ENCODE peak calls at places on chromosomes 12 and 14, in five cellular contexts. I is activated CD4-positive, CD25-positive, alpha-beta regulatory T cell; Q is brain microvascular endothelial cell; A is CD8-positive, alpha-beta T cell; R is activated CD8-positive, alpha-beta memory T cell treated with anti-CD3 and anti-CD28 coated beads for 48 hours. U is an unnamed sample.

GRCh38 chr14:91892918-91893527 is 25.7 kb upstream of the TC2N start:
- DNase-seq in I (no peak), Q (no peak), A (no peak), R (no peak), U (no peak)

GRCh38 chr12:2531371-2531770 is 263.4 kb upstream of the FKBP4 start:
- DNase-seq in I (no peak), Q (no peak), A (no peak), R (no peak), U (no peak)

GRCh38 chr14:91029451-91030217 is 30.8 kb downstream of the RPS6KA5 start:
- DNase-seq in I (no peak), Q (no peak), A (no peak), R (no peak), U (no peak)

GRCh38 chr12:106774808-106775524 is 484 bp downstream of the RIC8B start:
- DNase-seq in I (no peak), Q (no peak), A (peak), R (no peak), U (no peak)

GRCh38 chr12:5051334-5051733 is 7.7 kb downstream of the KCNA5 start:
- DNase-seq in I (no peak), Q (no peak), A (no peak), R (no peak), U (no peak)

GRCh38 chr14:96424104-96424989 is 32.4 kb downstream of the AK7 start:
- DNase-seq in I (no peak), Q (peak), A (peak), R (peak), U (peak)

GRCh38 chr14:69999246-69999645 is 120.0 kb downstream of the SMOC1 start:
- DNase-seq in I (no peak), Q (peak), A (no peak), R (no peak), U (no peak)

GRCh38 chr12:5073838-5074237 is 30.2 kb downstream of the KCNA5 start:
- DNase-seq in I (no peak), Q (no peak), A (no peak), R (no peak), U (no peak)

GRCh38 chr12:87216436-87216835 is 812.8 kb downstream of the C12orf50 start:
- DNase-seq in I (no peak), Q (peak), A (no peak), R (no peak), U (no peak)

GRCh38 chr14:34199585-34199984 is 248.7 kb upstream of the EGLN3 start:
- DNase-seq in I (no peak), Q (peak), A (no peak), R (no peak), U (no peak)